ENCODE peak calls at places on chromosomes 1 and 21, in seven cellular contexts. One of them, this sample, is unnamed.

GRCh38 chr1:196355206-196355786 is 252.9 kb downstream of the KCNT2 start:
- DNase-seq in HepG2: peak; percentile 3
- DNase-seq in Panc1: no peak
- DNase-seq in H1: no peak
- DNase-seq in K562: no peak
- DNase-seq in HCT116: no peak
- DNase-seq in SK-N-SH: peak; percentile 2
- DNase-seq in this sample: no peak

GRCh38 chr1:209485167-209485566 is 98.3 kb upstream of the CAMK1G start:
- DNase-seq in HepG2: no peak
- DNase-seq in Panc1: no peak
- DNase-seq in H1: no peak
- DNase-seq in K562: no peak
- DNase-seq in HCT116: no peak
- DNase-seq in SK-N-SH: no peak
- DNase-seq in this sample: no peak

GRCh38 chr1:96072021-96072420 is 649.6 kb upstream of the PTBP2 start:
- DNase-seq in HepG2: no peak
- DNase-seq in Panc1: no peak
- DNase-seq in H1: no peak
- DNase-seq in K562: no peak
- DNase-seq in HCT116: no peak
- DNase-seq in SK-N-SH: no peak
- DNase-seq in this sample: no peak

GRCh38 chr21:26385721-26386120 is 187.4 kb downstream of the CYYR1 start:
- DNase-seq in HepG2: no peak
- DNase-seq in Panc1: no peak
- DNase-seq in H1: no peak
- DNase-seq in K562: no peak
- DNase-seq in HCT116: no peak
- DNase-seq in SK-N-SH: no peak
- DNase-seq in this sample: no peak

GRCh38 chr1:168623003-168623828 is 46.8 kb downstream of the XCL1 start:
- DNase-seq in HepG2: no peak
- DNase-seq in Panc1: no peak
- DNase-seq in H1: no peak
- DNase-seq in K562: peak; percentile 22
- DNase-seq in HCT116: peak; percentile 72
- DNase-seq in SK-N-SH: no peak
- DNase-seq in this sample: no peak

GRCh38 chr1:165306543-165307434 is 49.7 kb downstream of the LMX1A start:
- DNase-seq in HepG2: no peak
- DNase-seq in Panc1: no peak
- DNase-seq in H1: no peak
- DNase-seq in K562: no peak
- DNase-seq in HCT116: no peak
- DNase-seq in SK-N-SH: no peak
- DNase-seq in this sample: no peak

GRCh38 chr1:108028841-108029401 is 63.9 kb upstream of the VAV3 start:
- DNase-seq in HepG2: no peak
- DNase-seq in Panc1: no peak
- DNase-seq in H1: no peak
- DNase-seq in K562: no peak
- DNase-seq in HCT116: no peak
- DNase-seq in SK-N-SH: no peak
- DNase-seq in this sample: no peak

GRCh38 chr1:69943030-69943429 is 262.3 kb downstream of the LRRC40 start:
- DNase-seq in HepG2: no peak
- DNase-seq in Panc1: no peak
- DNase-seq in H1: no peak
- DNase-seq in K562: no peak
- DNase-seq in HCT116: no peak
- DNase-seq in SK-N-SH: no peak
- DNase-seq in this sample: no peak

GRCh38 chr1:172452536-172453159 is 8.8 kb upstream of the PIGC start:
- DNase-seq in HepG2: peak; percentile 57
- DNase-seq in Panc1: no peak
- DNase-seq in H1: no peak
- DNase-seq in K562: peak; percentile 27
- DNase-seq in HCT116: no peak
- DNase-seq in SK-N-SH: no peak
- DNase-seq in this sample: no peak

GRCh38 chr21:26806734-26807372 is 38.4 kb downstream of the ADAMTS1 start:
- DNase-seq in HepG2: no peak
- DNase-seq in Panc1: no peak
- DNase-seq in H1: no peak
- DNase-seq in K562: no peak
- DNase-seq in HCT116: no peak
- DNase-seq in SK-N-SH: no peak
- DNase-seq in this sample: no peak

GRCh38 chr1:11847667-11848445 is at the start of gene NPPA:
- DNase-seq in HepG2: no peak
- DNase-seq in Panc1: no peak
- DNase-seq in H1: no peak
- DNase-seq in K562: no peak
- DNase-seq in HCT116: no peak
- DNase-seq in SK-N-SH: peak; percentile 91
- DNase-seq in this sample: no peak

GRCh38 chr1:41399148-41399795 is 38.0 kb downstream of the FOXO6 start:
- DNase-seq in HepG2: no peak
- DNase-seq in Panc1: no peak
- DNase-seq in H1: no peak
- DNase-seq in K562: no peak
- DNase-seq in HCT116: no peak
- DNase-seq in SK-N-SH: peak; percentile 63
- DNase-seq in this sample: no peak

GRCh38 chr1:221887091-221887746 is 145.3 kb upstream of the DUSP10 start:
- DNase-seq in HepG2: peak; percentile 33
- DNase-seq in Panc1: peak; percentile 78
- DNase-seq in H1: no peak
- DNase-seq in K562: peak; percentile 33
- DNase-seq in HCT116: peak; percentile 46
- DNase-seq in SK-N-SH: peak; percentile 12
- DNase-seq in this sample: no peak

GRCh38 chr1:29282924-29283803 is 46.8 kb downstream of the PTPRU start:
- DNase-seq in HepG2: peak; percentile 17
- DNase-seq in Panc1: no peak
- DNase-seq in H1: peak; percentile 93
- DNase-seq in K562: peak; percentile 99
- DNase-seq in HCT116: peak; percentile 74
- DNase-seq in SK-N-SH: peak; percentile 73
- DNase-seq in this sample: no peak

GRCh38 chr21:41878831-41879189 is 334 bp downstream of the PRDM15 start:
- DNase-seq in HepG2: peak; percentile 45
- DNase-seq in Panc1: no peak
- DNase-seq in H1: peak; percentile 79
- DNase-seq in K562: peak; percentile 92
- DNase-seq in HCT116: peak; percentile 54
- DNase-seq in SK-N-SH: peak; percentile 93
- DNase-seq in this sample: no peak

GRCh38 chr1:157025321-157025720 is 20.2 kb downstream of the ARHGEF11 start:
- DNase-seq in HepG2: no peak
- DNase-seq in Panc1: no peak
- DNase-seq in H1: no peak
- DNase-seq in K562: no peak
- DNase-seq in HCT116: no peak
- DNase-seq in SK-N-SH: no peak
- DNase-seq in this sample: no peak

GRCh38 chr1:29426701-29427279 is 190.5 kb downstream of the PTPRU start:
- DNase-seq in HepG2: no peak
- DNase-seq in Panc1: no peak
- DNase-seq in H1: peak; percentile 16
- DNase-seq in K562: no peak
- DNase-seq in HCT116: no peak
- DNase-seq in SK-N-SH: peak; percentile 65
- DNase-seq in this sample: no peak

GRCh38 chr1:915295-916172 is 8.2 kb upstream of the SAMD11 start:
- DNase-seq in HepG2: no peak
- DNase-seq in Panc1: no peak
- DNase-seq in H1: no peak
- DNase-seq in K562: no peak
- DNase-seq in HCT116: no peak
- DNase-seq in SK-N-SH: no peak
- DNase-seq in this sample: no peak

GRCh38 chr1:182197555-182197954 is 136.0 kb upstream of the ZNF648 start:
- DNase-seq in HepG2: no peak
- DNase-seq in Panc1: no peak
- DNase-seq in H1: no peak
- DNase-seq in K562: no peak
- DNase-seq in HCT116: no peak
- DNase-seq in SK-N-SH: no peak
- DNase-seq in this sample: no peak

GRCh38 chr1:110383311-110383990 is 7.4 kb downstream of the SLC16A4 start:
- DNase-seq in HepG2: no peak
- DNase-seq in Panc1: no peak
- DNase-seq in H1: no peak
- DNase-seq in K562: no peak
- DNase-seq in HCT116: no peak
- DNase-seq in SK-N-SH: no peak
- DNase-seq in this sample: no peak

GRCh38 chr1:41493117-41493536 is 8.6 kb upstream of the EDN2 start:
- DNase-seq in HepG2: no peak
- DNase-seq in Panc1: no peak
- DNase-seq in H1: no peak
- DNase-seq in K562: peak; percentile 74
- DNase-seq in HCT116: peak; percentile 59
- DNase-seq in SK-N-SH: no peak
- DNase-seq in this sample: no peak

GRCh38 chr1:47351305-47351704 is 17.7 kb downstream of the CMPK1 start:
- DNase-seq in HepG2: no peak
- DNase-seq in Panc1: no peak
- DNase-seq in H1: no peak
- DNase-seq in K562: no peak
- DNase-seq in HCT116: no peak
- DNase-seq in SK-N-SH: no peak
- DNase-seq in this sample: peak; percentile 72

GRCh38 chr1:75632350-75632949 is 21.5 kb upstream of the SLC44A5 start:
- DNase-seq in HepG2: peak; percentile 28
- DNase-seq in Panc1: no peak
- DNase-seq in H1: no peak
- DNase-seq in K562: peak; percentile 52
- DNase-seq in HCT116: peak; percentile 13
- DNase-seq in SK-N-SH: peak; percentile 34
- DNase-seq in this sample: no peak

GRCh38 chr1:55369474-55369873 is 154.3 kb upstream of the USP24 start:
- DNase-seq in HepG2: no peak
- DNase-seq in Panc1: no peak
- DNase-seq in H1: no peak
- DNase-seq in K562: no peak
- DNase-seq in HCT116: no peak
- DNase-seq in SK-N-SH: no peak
- DNase-seq in this sample: no peak

DNA sequence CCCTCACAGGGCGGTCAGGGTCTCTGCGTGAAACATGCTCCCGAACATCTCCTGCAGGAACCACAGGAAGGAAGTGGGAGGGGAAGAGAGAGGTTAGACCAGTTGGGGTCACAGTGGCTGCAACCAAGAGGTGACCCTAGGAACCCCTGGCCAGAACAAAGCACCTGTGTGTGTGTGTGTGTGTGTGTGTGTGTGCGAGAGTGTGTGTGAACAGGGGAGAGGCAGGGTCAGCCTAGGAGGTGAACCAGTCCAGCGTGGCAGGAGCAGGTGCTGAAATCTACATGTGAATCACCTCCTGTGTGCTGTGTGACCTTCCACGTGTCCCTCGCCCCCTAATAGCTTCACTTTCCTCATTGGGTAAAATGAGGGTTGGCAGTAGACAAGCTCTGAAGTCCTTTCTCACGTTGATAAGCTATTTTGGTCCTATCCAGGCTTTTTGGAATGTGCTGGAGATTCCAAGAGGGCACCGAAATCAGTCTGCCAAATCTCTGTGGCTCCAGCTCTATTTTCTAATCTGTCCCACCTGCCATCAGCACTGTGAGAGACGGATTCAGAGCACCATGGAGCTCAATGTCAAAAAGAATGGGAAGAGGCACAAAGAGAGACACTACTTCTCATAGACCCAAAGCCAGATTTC is 27.8 kb downstream of the SLC26A9 start:
- DNase-seq in HepG2: no peak
- DNase-seq in Panc1: no peak
- DNase-seq in H1: peak; percentile 28
- DNase-seq in K562: no peak
- DNase-seq in HCT116: no peak
- DNase-seq in SK-N-SH: no peak
- DNase-seq in this sample: no peak
- TF ChIP-seq SIN3A in HepG2: no peak
- TF ChIP-seq SIN3A in Panc1: no peak
- TF ChIP-seq SIN3A in H1: no peak
- TF ChIP-seq SIN3A in K562: no peak
- TF ChIP-seq SIN3A in HCT116: no peak
- TF ChIP-seq SIN3A in SK-N-SH: no peak
- TF ChIP-seq SIN3A in this sample: no peak

DNA sequence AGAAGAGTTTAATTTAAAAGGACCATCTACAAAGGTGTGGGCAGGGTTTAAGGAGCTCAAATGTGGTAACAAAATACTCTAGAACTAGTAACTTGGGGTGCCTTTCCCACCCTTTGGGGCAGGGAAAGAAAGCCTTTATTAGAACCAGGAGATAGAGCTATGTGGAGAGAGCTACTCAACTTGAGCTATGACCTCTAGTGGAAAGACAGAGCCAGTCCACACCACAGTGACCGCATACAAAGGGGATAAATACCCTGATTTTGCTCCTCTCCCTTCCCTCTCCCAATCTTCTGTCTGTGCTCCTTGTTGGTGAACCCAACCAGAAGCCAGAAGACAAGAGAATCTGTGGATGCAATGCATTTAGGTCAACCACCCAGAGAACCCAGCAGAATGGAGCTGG is 54.4 kb upstream of the JAK1 start:
- DNase-seq in HepG2: peak; percentile 30
- DNase-seq in Panc1: no peak
- DNase-seq in H1: no peak
- DNase-seq in K562: peak; percentile 33
- DNase-seq in HCT116: no peak
- DNase-seq in SK-N-SH: no peak
- DNase-seq in this sample: no peak
- TF ChIP-seq CTCF in HepG2: peak; percentile 59
- TF ChIP-seq CTCF in Panc1: peak; percentile 66
- TF ChIP-seq CTCF in H1: peak; percentile 68
- TF ChIP-seq CTCF in K562: peak; percentile 56
- TF ChIP-seq CTCF in HCT116: peak; percentile 49
- TF ChIP-seq CTCF in SK-N-SH: peak; percentile 44
- TF ChIP-seq CTCF in this sample: peak; percentile 11

GRCh38 chr1:224747578-224747977 is 131.5 kb downstream of the CNIH3 start:
- DNase-seq in HepG2: no peak
- DNase-seq in Panc1: no peak
- DNase-seq in H1: no peak
- DNase-seq in K562: no peak
- DNase-seq in HCT116: no peak
- DNase-seq in SK-N-SH: no peak
- DNase-seq in this sample: no peak
- TF ChIP-seq SIN3A in HepG2: no peak
- TF ChIP-seq SIN3A in Panc1: no peak
- TF ChIP-seq SIN3A in H1: no peak
- TF ChIP-seq SIN3A in K562: no peak
- TF ChIP-seq SIN3A in HCT116: no peak
- TF ChIP-seq SIN3A in SK-N-SH: no peak
- TF ChIP-seq SIN3A in this sample: no peak

DNA sequence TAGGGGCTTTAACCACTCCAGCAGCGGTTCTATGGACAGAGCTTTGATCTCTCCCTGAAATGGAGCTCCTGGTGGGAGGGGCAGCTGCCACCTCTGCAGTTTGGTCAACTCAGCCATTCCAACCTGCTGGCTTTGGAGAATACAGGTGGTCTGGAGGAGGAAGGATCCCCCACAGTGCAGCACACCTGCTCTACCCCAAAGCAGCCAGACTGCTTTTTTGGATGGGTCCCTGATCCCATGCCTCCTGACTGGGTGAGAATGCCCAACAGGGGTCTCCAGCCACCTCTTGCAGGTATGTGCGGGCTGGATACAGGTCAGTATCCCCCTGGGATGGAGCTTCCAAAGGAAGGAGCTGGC is 53.9 kb downstream of the TPTE start:
- DNase-seq in HepG2: no peak
- DNase-seq in Panc1: no peak
- DNase-seq in H1: no peak
- DNase-seq in K562: no peak
- DNase-seq in HCT116: no peak
- DNase-seq in SK-N-SH: no peak
- DNase-seq in this sample: no peak
- TF ChIP-seq CTCF in HepG2: no peak
- TF ChIP-seq CTCF in Panc1: no peak
- TF ChIP-seq CTCF in H1: no peak
- TF ChIP-seq CTCF in K562: no peak
- TF ChIP-seq CTCF in HCT116: no peak
- TF ChIP-seq CTCF in SK-N-SH: no peak
- TF ChIP-seq CTCF in this sample: no peak

This sample was measured in GM12878.